ENCODE peak calls at places on chromosomes 16 and 17, in seven cellular contexts. One of them, this sample, is unnamed.
A peak's percentile ranks its signal among the peaks of the same experiment; 100 is the strongest.

GRCh38 chr17:49404371-49404770 is 10.3 kb downstream of the PHB1 start:
- DNase-seq in choroid plexus epithelial cell: no peak
- DNase-seq in left cardiac atrium: no peak
- DNase-seq in T-helper 1 cell: no peak
- DNase-seq in stimulated activated CD8-positive, alpha-beta memory T cell treated with anti-CD3 and anti-CD28 coated beads, Interleukin-7, amount 100 ng/mL, for 4 hours: no peak
- DNase-seq in stimulated activated CD4-positive, alpha-beta T cell treated with anti-CD3 and anti-CD28 coated beads, Interleukin-1b, Interleukin-23, amount 100 ng/mL, for 48 hours: no peak
- DNase-seq in AG04449: no peak
- DNase-seq in this sample: no peak

GRCh38 chr16:80129791-80130190 is 411.0 kb upstream of the DYNLRB2 start:
- DNase-seq in stimulated activated CD4-positive, alpha-beta T cell treated with anti-CD3 and anti-CD28 coated beads, Interleukin-1b, Interleukin-23, amount 100 ng/mL, for 48 hours: no peak
- DNase-seq in AG04449: no peak
- DNase-seq in T-helper 1 cell: no peak
- DNase-seq in stimulated activated CD8-positive, alpha-beta memory T cell treated with anti-CD3 and anti-CD28 coated beads, Interleukin-7, amount 100 ng/mL, for 4 hours: no peak
- DNase-seq in choroid plexus epithelial cell: no peak
- DNase-seq in left cardiac atrium: no peak
- DNase-seq in this sample: no peak

GRCh38 chr17:2192367-2193028 is 111.1 kb downstream of the SMG6 start:
- DNase-seq in AG04449: no peak
- DNase-seq in T-helper 1 cell: no peak
- DNase-seq in stimulated activated CD4-positive, alpha-beta T cell treated with anti-CD3 and anti-CD28 coated beads, Interleukin-1b, Interleukin-23, amount 100 ng/mL, for 48 hours: peak; percentile 71
- DNase-seq in choroid plexus epithelial cell: peak; percentile 92
- DNase-seq in stimulated activated CD8-positive, alpha-beta memory T cell treated with anti-CD3 and anti-CD28 coated beads, Interleukin-7, amount 100 ng/mL, for 4 hours: peak; percentile 69
- DNase-seq in left cardiac atrium: peak; percentile 46
- DNase-seq in this sample: no peak

GRCh38 chr17:76395980-76396379 is 11.6 kb downstream of the SPHK1 start:
- DNase-seq in AG04449: no peak
- DNase-seq in stimulated activated CD4-positive, alpha-beta T cell treated with anti-CD3 and anti-CD28 coated beads, Interleukin-1b, Interleukin-23, amount 100 ng/mL, for 48 hours: no peak
- DNase-seq in stimulated activated CD8-positive, alpha-beta memory T cell treated with anti-CD3 and anti-CD28 coated beads, Interleukin-7, amount 100 ng/mL, for 4 hours: no peak
- DNase-seq in choroid plexus epithelial cell: no peak
- DNase-seq in T-helper 1 cell: no peak
- DNase-seq in left cardiac atrium: no peak
- DNase-seq in this sample: no peak

GRCh38 chr17:39579318-39580081 is 28.2 kb downstream of the NEUROD2 start:
- DNase-seq in AG04449: no peak
- DNase-seq in T-helper 1 cell: no peak
- DNase-seq in stimulated activated CD4-positive, alpha-beta T cell treated with anti-CD3 and anti-CD28 coated beads, Interleukin-1b, Interleukin-23, amount 100 ng/mL, for 48 hours: no peak
- DNase-seq in left cardiac atrium: peak; percentile 72
- DNase-seq in stimulated activated CD8-positive, alpha-beta memory T cell treated with anti-CD3 and anti-CD28 coated beads, Interleukin-7, amount 100 ng/mL, for 4 hours: no peak
- DNase-seq in choroid plexus epithelial cell: no peak
- DNase-seq in this sample: no peak

GRCh38 chr16:56226840-56227525 is 35.7 kb downstream of the GNAO1 start:
- DNase-seq in stimulated activated CD8-positive, alpha-beta memory T cell treated with anti-CD3 and anti-CD28 coated beads, Interleukin-7, amount 100 ng/mL, for 4 hours: no peak
- DNase-seq in stimulated activated CD4-positive, alpha-beta T cell treated with anti-CD3 and anti-CD28 coated beads, Interleukin-1b, Interleukin-23, amount 100 ng/mL, for 48 hours: no peak
- DNase-seq in T-helper 1 cell: no peak
- DNase-seq in choroid plexus epithelial cell: no peak
- DNase-seq in AG04449: no peak
- DNase-seq in left cardiac atrium: no peak
- DNase-seq in this sample: no peak

GRCh38 chr16:3020247-3020603 is at the start of gene TNFRSF12A:
- DNase-seq in left cardiac atrium: peak; percentile 84
- DNase-seq in stimulated activated CD8-positive, alpha-beta memory T cell treated with anti-CD3 and anti-CD28 coated beads, Interleukin-7, amount 100 ng/mL, for 4 hours: peak; percentile 22
- DNase-seq in stimulated activated CD4-positive, alpha-beta T cell treated with anti-CD3 and anti-CD28 coated beads, Interleukin-1b, Interleukin-23, amount 100 ng/mL, for 48 hours: peak; percentile 66
- DNase-seq in T-helper 1 cell: peak; percentile 50
- DNase-seq in choroid plexus epithelial cell: peak; percentile 68
- DNase-seq in AG04449: no peak
- DNase-seq in this sample: peak; percentile 33

GRCh38 chr17:70936724-70937123 is 767.4 kb downstream of the KCNJ2 start:
- DNase-seq in stimulated activated CD4-positive, alpha-beta T cell treated with anti-CD3 and anti-CD28 coated beads, Interleukin-1b, Interleukin-23, amount 100 ng/mL, for 48 hours: no peak
- DNase-seq in left cardiac atrium: no peak
- DNase-seq in AG04449: no peak
- DNase-seq in stimulated activated CD8-positive, alpha-beta memory T cell treated with anti-CD3 and anti-CD28 coated beads, Interleukin-7, amount 100 ng/mL, for 4 hours: no peak
- DNase-seq in T-helper 1 cell: no peak
- DNase-seq in choroid plexus epithelial cell: no peak
- DNase-seq in this sample: no peak

GRCh38 chr16:56987692-56988091 is 1.7 kb upstream of the NLRC5 start:
- DNase-seq in choroid plexus epithelial cell: no peak
- DNase-seq in left cardiac atrium: no peak
- DNase-seq in T-helper 1 cell: no peak
- DNase-seq in stimulated activated CD8-positive, alpha-beta memory T cell treated with anti-CD3 and anti-CD28 coated beads, Interleukin-7, amount 100 ng/mL, for 4 hours: no peak
- DNase-seq in AG04449: no peak
- DNase-seq in stimulated activated CD4-positive, alpha-beta T cell treated with anti-CD3 and anti-CD28 coated beads, Interleukin-1b, Interleukin-23, amount 100 ng/mL, for 48 hours: no peak
- DNase-seq in this sample: no peak

GRCh38 chr16:49556252-49557069 is 182.9 kb downstream of the C16orf78 start:
- DNase-seq in left cardiac atrium: no peak
- DNase-seq in T-helper 1 cell: no peak
- DNase-seq in AG04449: peak; percentile 3
- DNase-seq in choroid plexus epithelial cell: peak; percentile 83
- DNase-seq in stimulated activated CD4-positive, alpha-beta T cell treated with anti-CD3 and anti-CD28 coated beads, Interleukin-1b, Interleukin-23, amount 100 ng/mL, for 48 hours: no peak
- DNase-seq in stimulated activated CD8-positive, alpha-beta memory T cell treated with anti-CD3 and anti-CD28 coated beads, Interleukin-7, amount 100 ng/mL, for 4 hours: no peak
- DNase-seq in this sample: no peak

GRCh38 chr17:4833941-4834501 is 881 bp downstream of the MINK1 start:
- DNase-seq in left cardiac atrium: no peak
- DNase-seq in choroid plexus epithelial cell: peak; percentile 75
- DNase-seq in stimulated activated CD8-positive, alpha-beta memory T cell treated with anti-CD3 and anti-CD28 coated beads, Interleukin-7, amount 100 ng/mL, for 4 hours: no peak
- DNase-seq in AG04449: no peak
- DNase-seq in T-helper 1 cell: no peak
- DNase-seq in stimulated activated CD4-positive, alpha-beta T cell treated with anti-CD3 and anti-CD28 coated beads, Interleukin-1b, Interleukin-23, amount 100 ng/mL, for 48 hours: no peak
- DNase-seq in this sample: no peak

GRCh38 chr17:81043725-81044427 is 8.9 kb downstream of the BAIAP2 start:
- DNase-seq in stimulated activated CD8-positive, alpha-beta memory T cell treated with anti-CD3 and anti-CD28 coated beads, Interleukin-7, amount 100 ng/mL, for 4 hours: no peak
- DNase-seq in choroid plexus epithelial cell: peak; percentile 76
- DNase-seq in AG04449: no peak
- DNase-seq in T-helper 1 cell: no peak
- DNase-seq in stimulated activated CD4-positive, alpha-beta T cell treated with anti-CD3 and anti-CD28 coated beads, Interleukin-1b, Interleukin-23, amount 100 ng/mL, for 48 hours: no peak
- DNase-seq in left cardiac atrium: peak; percentile 70
- DNase-seq in this sample: no peak

GRCh38 chr17:39196820-39197331 is 593 bp downstream of the CACNB1 start:
- DNase-seq in AG04449: no peak
- DNase-seq in left cardiac atrium: no peak
- DNase-seq in choroid plexus epithelial cell: no peak
- DNase-seq in stimulated activated CD4-positive, alpha-beta T cell treated with anti-CD3 and anti-CD28 coated beads, Interleukin-1b, Interleukin-23, amount 100 ng/mL, for 48 hours: no peak
- DNase-seq in stimulated activated CD8-positive, alpha-beta memory T cell treated with anti-CD3 and anti-CD28 coated beads, Interleukin-7, amount 100 ng/mL, for 4 hours: no peak
- DNase-seq in T-helper 1 cell: no peak
- DNase-seq in this sample: no peak

GRCh38 chr17:62696726-62697490 is 69.4 kb downstream of the MRC2 start:
- DNase-seq in stimulated activated CD4-positive, alpha-beta T cell treated with anti-CD3 and anti-CD28 coated beads, Interleukin-1b, Interleukin-23, amount 100 ng/mL, for 48 hours: no peak
- DNase-seq in left cardiac atrium: peak; percentile 41
- DNase-seq in stimulated activated CD8-positive, alpha-beta memory T cell treated with anti-CD3 and anti-CD28 coated beads, Interleukin-7, amount 100 ng/mL, for 4 hours: no peak
- DNase-seq in AG04449: no peak
- DNase-seq in T-helper 1 cell: no peak
- DNase-seq in choroid plexus epithelial cell: no peak
- DNase-seq in this sample: no peak

GRCh38 chr17:50209472-50210248 is 8.2 kb upstream of the COL1A1 start:
- DNase-seq in T-helper 1 cell: no peak
- DNase-seq in AG04449: peak; percentile 99
- DNase-seq in stimulated activated CD8-positive, alpha-beta memory T cell treated with anti-CD3 and anti-CD28 coated beads, Interleukin-7, amount 100 ng/mL, for 4 hours: no peak
- DNase-seq in stimulated activated CD4-positive, alpha-beta T cell treated with anti-CD3 and anti-CD28 coated beads, Interleukin-1b, Interleukin-23, amount 100 ng/mL, for 48 hours: no peak
- DNase-seq in choroid plexus epithelial cell: peak; percentile 98
- DNase-seq in left cardiac atrium: peak; percentile 91
- DNase-seq in this sample: no peak

GRCh38 chr16:65547799-65548446 is 426.1 kb upstream of the CDH11 start:
- DNase-seq in stimulated activated CD8-positive, alpha-beta memory T cell treated with anti-CD3 and anti-CD28 coated beads, Interleukin-7, amount 100 ng/mL, for 4 hours: no peak
- DNase-seq in AG04449: peak; percentile 95
- DNase-seq in left cardiac atrium: no peak
- DNase-seq in T-helper 1 cell: no peak
- DNase-seq in stimulated activated CD4-positive, alpha-beta T cell treated with anti-CD3 and anti-CD28 coated beads, Interleukin-1b, Interleukin-23, amount 100 ng/mL, for 48 hours: no peak
- DNase-seq in choroid plexus epithelial cell: peak; percentile 93
- DNase-seq in this sample: no peak

GRCh38 chr16:12588510-12588909 is 215.2 kb downstream of the CPPED1 start:
- DNase-seq in choroid plexus epithelial cell: no peak
- DNase-seq in AG04449: no peak
- DNase-seq in stimulated activated CD8-positive, alpha-beta memory T cell treated with anti-CD3 and anti-CD28 coated beads, Interleukin-7, amount 100 ng/mL, for 4 hours: no peak
- DNase-seq in left cardiac atrium: no peak
- DNase-seq in T-helper 1 cell: no peak
- DNase-seq in stimulated activated CD4-positive, alpha-beta T cell treated with anti-CD3 and anti-CD28 coated beads, Interleukin-1b, Interleukin-23, amount 100 ng/mL, for 48 hours: no peak
- DNase-seq in this sample: no peak

GRCh38 chr17:45968732-45969131 is 30.3 kb upstream of the STH start:
- DNase-seq in left cardiac atrium: no peak
- DNase-seq in AG04449: no peak
- DNase-seq in T-helper 1 cell: no peak
- DNase-seq in stimulated activated CD4-positive, alpha-beta T cell treated with anti-CD3 and anti-CD28 coated beads, Interleukin-1b, Interleukin-23, amount 100 ng/mL, for 48 hours: no peak
- DNase-seq in stimulated activated CD8-positive, alpha-beta memory T cell treated with anti-CD3 and anti-CD28 coated beads, Interleukin-7, amount 100 ng/mL, for 4 hours: no peak
- DNase-seq in choroid plexus epithelial cell: no peak
- DNase-seq in this sample: no peak

GRCh38 chr17:27797390-27798091 is 2.8 kb downstream of the NOS2 start:
- DNase-seq in stimulated activated CD4-positive, alpha-beta T cell treated with anti-CD3 and anti-CD28 coated beads, Interleukin-1b, Interleukin-23, amount 100 ng/mL, for 48 hours: no peak
- DNase-seq in T-helper 1 cell: no peak
- DNase-seq in choroid plexus epithelial cell: no peak
- DNase-seq in left cardiac atrium: no peak
- DNase-seq in stimulated activated CD8-positive, alpha-beta memory T cell treated with anti-CD3 and anti-CD28 coated beads, Interleukin-7, amount 100 ng/mL, for 4 hours: no peak
- DNase-seq in AG04449: no peak
- DNase-seq in this sample: no peak

GRCh38 chr17:60398227-60398959 is 6.5 kb upstream of the USP32 start:
- DNase-seq in left cardiac atrium: no peak
- DNase-seq in stimulated activated CD4-positive, alpha-beta T cell treated with anti-CD3 and anti-CD28 coated beads, Interleukin-1b, Interleukin-23, amount 100 ng/mL, for 48 hours: no peak
- DNase-seq in AG04449: no peak
- DNase-seq in choroid plexus epithelial cell: no peak
- DNase-seq in stimulated activated CD8-positive, alpha-beta memory T cell treated with anti-CD3 and anti-CD28 coated beads, Interleukin-7, amount 100 ng/mL, for 4 hours: no peak
- DNase-seq in T-helper 1 cell: no peak
- DNase-seq in this sample: no peak

GRCh38 chr16:68936729-68937631 is 93.6 kb downstream of the TANGO6 start:
- DNase-seq in AG04449: peak; percentile 72
- DNase-seq in left cardiac atrium: no peak
- DNase-seq in T-helper 1 cell: no peak
- DNase-seq in choroid plexus epithelial cell: peak; percentile 32
- DNase-seq in stimulated activated CD8-positive, alpha-beta memory T cell treated with anti-CD3 and anti-CD28 coated beads, Interleukin-7, amount 100 ng/mL, for 4 hours: no peak
- DNase-seq in stimulated activated CD4-positive, alpha-beta T cell treated with anti-CD3 and anti-CD28 coated beads, Interleukin-1b, Interleukin-23, amount 100 ng/mL, for 48 hours: no peak
- DNase-seq in this sample: no peak

GRCh38 chr16:2150418-2151187 is 2.2 kb downstream of the RAB26 start:
- DNase-seq in AG04449: no peak
- DNase-seq in left cardiac atrium: no peak
- DNase-seq in stimulated activated CD4-positive, alpha-beta T cell treated with anti-CD3 and anti-CD28 coated beads, Interleukin-1b, Interleukin-23, amount 100 ng/mL, for 48 hours: no peak
- DNase-seq in stimulated activated CD8-positive, alpha-beta memory T cell treated with anti-CD3 and anti-CD28 coated beads, Interleukin-7, amount 100 ng/mL, for 4 hours: no peak
- DNase-seq in T-helper 1 cell: no peak
- DNase-seq in choroid plexus epithelial cell: no peak
- DNase-seq in this sample: no peak

GRCh38 chr17:13746379-13746778 is 144.7 kb upstream of the HS3ST3A1 start:
- DNase-seq in T-helper 1 cell: no peak
- DNase-seq in stimulated activated CD8-positive, alpha-beta memory T cell treated with anti-CD3 and anti-CD28 coated beads, Interleukin-7, amount 100 ng/mL, for 4 hours: no peak
- DNase-seq in stimulated activated CD4-positive, alpha-beta T cell treated with anti-CD3 and anti-CD28 coated beads, Interleukin-1b, Interleukin-23, amount 100 ng/mL, for 48 hours: no peak
- DNase-seq in AG04449: no peak
- DNase-seq in left cardiac atrium: no peak
- DNase-seq in choroid plexus epithelial cell: no peak
- DNase-seq in this sample: no peak

GRCh38 chr17:59666235-59666634 is 41.0 kb downstream of the PTRH2 start:
- DNase-seq in AG04449: no peak
- DNase-seq in left cardiac atrium: no peak
- DNase-seq in stimulated activated CD4-positive, alpha-beta T cell treated with anti-CD3 and anti-CD28 coated beads, Interleukin-1b, Interleukin-23, amount 100 ng/mL, for 48 hours: no peak
- DNase-seq in T-helper 1 cell: no peak
- DNase-seq in stimulated activated CD8-positive, alpha-beta memory T cell treated with anti-CD3 and anti-CD28 coated beads, Interleukin-7, amount 100 ng/mL, for 4 hours: no peak
- DNase-seq in choroid plexus epithelial cell: peak; percentile 48
- DNase-seq in this sample: no peak

GRCh38 chr16:17519041-17519440 is 48.3 kb upstream of the XYLT1 start:
- DNase-seq in AG04449: no peak
- DNase-seq in left cardiac atrium: no peak
- DNase-seq in T-helper 1 cell: no peak
- DNase-seq in stimulated activated CD8-positive, alpha-beta memory T cell treated with anti-CD3 and anti-CD28 coated beads, Interleukin-7, amount 100 ng/mL, for 4 hours: no peak
- DNase-seq in stimulated activated CD4-positive, alpha-beta T cell treated with anti-CD3 and anti-CD28 coated beads, Interleukin-1b, Interleukin-23, amount 100 ng/mL, for 48 hours: no peak
- DNase-seq in choroid plexus epithelial cell: no peak
- DNase-seq in this sample: no peak

GRCh38 chr16:23482778-23483177 is 27.5 kb downstream of the GGA2 start:
- DNase-seq in left cardiac atrium: no peak
- DNase-seq in AG04449: no peak
- DNase-seq in stimulated activated CD8-positive, alpha-beta memory T cell treated with anti-CD3 and anti-CD28 coated beads, Interleukin-7, amount 100 ng/mL, for 4 hours: no peak
- DNase-seq in choroid plexus epithelial cell: no peak
- DNase-seq in stimulated activated CD4-positive, alpha-beta T cell treated with anti-CD3 and anti-CD28 coated beads, Interleukin-1b, Interleukin-23, amount 100 ng/mL, for 48 hours: no peak
- DNase-seq in T-helper 1 cell: peak; percentile 40
- DNase-seq in this sample: no peak

GRCh38 chr17:77408284-77408683 is 267.5 kb downstream of the SEC14L1 start:
- DNase-seq in choroid plexus epithelial cell: no peak
- DNase-seq in stimulated activated CD4-positive, alpha-beta T cell treated with anti-CD3 and anti-CD28 coated beads, Interleukin-1b, Interleukin-23, amount 100 ng/mL, for 48 hours: no peak
- DNase-seq in AG04449: no peak
- DNase-seq in left cardiac atrium: no peak
- DNase-seq in T-helper 1 cell: no peak
- DNase-seq in stimulated activated CD8-positive, alpha-beta memory T cell treated with anti-CD3 and anti-CD28 coated beads, Interleukin-7, amount 100 ng/mL, for 4 hours: no peak
- DNase-seq in this sample: no peak

GRCh38 chr16:1153480-1154160 is 714 bp downstream of the CACNA1H start:
- DNase-seq in stimulated activated CD8-positive, alpha-beta memory T cell treated with anti-CD3 and anti-CD28 coated beads, Interleukin-7, amount 100 ng/mL, for 4 hours: no peak
- DNase-seq in T-helper 1 cell: no peak
- DNase-seq in left cardiac atrium: no peak
- DNase-seq in AG04449: no peak
- DNase-seq in stimulated activated CD4-positive, alpha-beta T cell treated with anti-CD3 and anti-CD28 coated beads, Interleukin-1b, Interleukin-23, amount 100 ng/mL, for 48 hours: no peak
- DNase-seq in choroid plexus epithelial cell: no peak
- DNase-seq in this sample: no peak

GRCh38 chr16:12612598-12613101 is 191.0 kb downstream of the CPPED1 start:
- DNase-seq in left cardiac atrium: no peak
- DNase-seq in choroid plexus epithelial cell: no peak
- DNase-seq in stimulated activated CD4-positive, alpha-beta T cell treated with anti-CD3 and anti-CD28 coated beads, Interleukin-1b, Interleukin-23, amount 100 ng/mL, for 48 hours: peak; percentile 33
- DNase-seq in AG04449: no peak
- DNase-seq in stimulated activated CD8-positive, alpha-beta memory T cell treated with anti-CD3 and anti-CD28 coated beads, Interleukin-7, amount 100 ng/mL, for 4 hours: no peak
- DNase-seq in T-helper 1 cell: no peak
- DNase-seq in this sample: no peak

GRCh38 chr16:55543470-55543869 is 23.0 kb upstream of the CAPNS2 start:
- DNase-seq in choroid plexus epithelial cell: peak; percentile 65
- DNase-seq in stimulated activated CD4-positive, alpha-beta T cell treated with anti-CD3 and anti-CD28 coated beads, Interleukin-1b, Interleukin-23, amount 100 ng/mL, for 48 hours: no peak
- DNase-seq in T-helper 1 cell: no peak
- DNase-seq in stimulated activated CD8-positive, alpha-beta memory T cell treated with anti-CD3 and anti-CD28 coated beads, Interleukin-7, amount 100 ng/mL, for 4 hours: no peak
- DNase-seq in left cardiac atrium: no peak
- DNase-seq in AG04449: no peak
- DNase-seq in this sample: no peak